ENCODE peak calls at places on chromosome 13, in four cellular contexts. T, P, C and Q are unnamed samples.

GRCh38 chr13:50599046-50599445 is 244.4 kb downstream of the DLEU7 start:
- DNase-seq in C (no peak), P (no peak), T (no peak), Q (no peak)

GRCh38 chr13:62019858-62020257 is 604.2 kb upstream of the PCDH20 start:
- DNase-seq in T (no peak), P (no peak), C (no peak), Q (no peak)

GRCh38 chr13:112056739-112057433 is 10.1 kb upstream of the SOX1 start:
- DNase-seq in T (no peak), P (no peak), C (no peak), Q (no peak)

GRCh38 chr13:33017410-33017929 is 1.2 kb downstream of the KL start:
- DNase-seq in T (peak; percentile 85), P (no peak), C (peak; percentile 7), Q (peak; percentile 77)

GRCh38 chr13:97212540-97213146 is 9.5 kb upstream of the MBNL2 start:
- DNase-seq in C (no peak), T (peak; percentile 44), P (no peak), Q (peak; percentile 24)

GRCh38 chr13:105611424-105611823 is 924.0 kb downstream of the EFNB2 start:
- DNase-seq in T (peak; percentile 10), P (peak; percentile 16), C (no peak), Q (no peak)

GRCh38 chr13:41544824-41545707 is 87.7 kb downstream of the RGCC start:
- DNase-seq in T (no peak), C (no peak), P (peak; percentile 59), Q (peak; percentile 76)

GRCh38 chr13:75402787-75403186 is 79.2 kb downstream of the TBC1D4 start:
- DNase-seq in T (peak; percentile 17), P (no peak), C (no peak), Q (no peak)

GRCh38 chr13:73262862-73263627 is 204.2 kb downstream of the KLF5 start:
- DNase-seq in C (no peak), T (no peak), P (no peak), Q (no peak)

GRCh38 chr13:27283906-27284523 is 13.4 kb downstream of the RASL11A start:
- DNase-seq in P (peak; percentile 32), C (no peak), T (peak; percentile 41), Q (peak; percentile 55)

GRCh38 chr13:75486146-75486545 is 4.2 kb upstream of the TBC1D4 start:
- DNase-seq in T (no peak), C (no peak), P (no peak), Q (peak; percentile 62)

GRCh38 chr13:75901509-75901908 is 265.4 kb downstream of the LMO7 start:
- DNase-seq in C (no peak), P (no peak), T (no peak), Q (no peak)

GRCh38 chr13:38180100-38180499 is 169.6 kb upstream of the UFM1 start:
- DNase-seq in T (no peak), C (no peak), P (no peak), Q (no peak)

GRCh38 chr13:61277877-61278276 is 137.8 kb downstream of the PCDH20 start:
- DNase-seq in P (no peak), T (no peak), C (no peak), Q (no peak)

GRCh38 chr13:107035778-107036177 is 467.8 kb upstream of the ARGLU1 start:
- DNase-seq in C (no peak), P (no peak), T (no peak), Q (no peak)

GRCh38 chr13:24745516-24745860 is 18.5 kb upstream of the RNF17 start:
- DNase-seq in C (no peak), P (no peak), T (no peak), Q (no peak)

GRCh38 chr13:45292176-45292575 is 48.8 kb downstream of the TPT1 start:
- DNase-seq in T (no peak), C (no peak), P (peak; percentile 21), Q (peak; percentile 92)

GRCh38 chr13:113074876-113075275 is 30.7 kb upstream of the F7 start:
- DNase-seq in T (no peak), P (no peak), C (no peak), Q (no peak)

GRCh38 chr13:45821861-45822260 is 29.7 kb downstream of the SIAH3 start:
- DNase-seq in C (no peak), P (no peak), T (no peak), Q (no peak)

GRCh38 chr13:112113851-112114250 is 46.9 kb downstream of the SOX1 start:
- DNase-seq in C (no peak), T (no peak), P (no peak), Q (no peak)

GRCh38 chr13:52411629-52412028 is 5.7 kb upstream of the THSD1 start:
- DNase-seq in C (no peak), P (no peak), T (peak; percentile 88), Q (no peak)

GRCh38 chr13:101916108-101916757 is 463.8 kb downstream of the ITGBL1 start:
- DNase-seq in P (peak; percentile 54), T (no peak), C (no peak), Q (no peak)

GRCh38 chr13:46962286-46962941 is 65.6 kb upstream of the HTR2A start:
- DNase-seq in C (no peak), P (peak; percentile 9), T (peak; percentile 14), Q (no peak)

GRCh38 chr13:55410398-55411330 is 1730.1 kb upstream of the PRR20A start:
- DNase-seq in C (no peak), P (no peak), T (no peak), Q (no peak)

GRCh38 chr13:94181461-94182107 is 297.9 kb downstream of the DCT start:
- DNase-seq in C (no peak), T (no peak), P (no peak), Q (no peak)

GRCh38 chr13:100825551-100825950 is 151.0 kb upstream of the TMTC4 start:
- DNase-seq in T (no peak), C (no peak), P (no peak), Q (no peak)

GRCh38 chr13:96052655-96053002 is 572 bp downstream of the UGGT2 start:
- DNase-seq in C (no peak), P (peak; percentile 32), T (peak; percentile 59), Q (peak; percentile 62)

GRCh38 chr13:114162533-114162922 is 16.5 kb upstream of the CFAP97D2 start:
- DNase-seq in C (no peak), T (no peak), P (no peak), Q (no peak)

GRCh38 chr13:110445183-110445582 is 116.3 kb downstream of the RAB20 start:
- DNase-seq in P (no peak), C (no peak), T (no peak), Q (no peak)

GRCh38 chr13:29067306-29067945 is 247.3 kb downstream of the MTUS2 start:
- DNase-seq in T (no peak), P (no peak), C (no peak), Q (no peak)

GRCh38 chr13:90237852-90238251 is 1109.6 kb upstream of the MIR17HG start:
- DNase-seq in P (no peak), C (no peak), T (no peak), Q (no peak)

GRCh38 chr13:32381539-32381938 is 46.4 kb downstream of the N4BP2L1 start:
- DNase-seq in C (no peak), P (no peak), T (peak; percentile 8), Q (peak; percentile 5)

GRCh38 chr13:79901336-79901735 is 420.4 kb downstream of the NDFIP2 start:
- DNase-seq in T (no peak), C (no peak), P (peak; percentile 33), Q (no peak)

GRCh38 chr13:94419304-94419943 is 60.1 kb downstream of the DCT start:
- DNase-seq in P (peak; percentile 35), C (peak; percentile 9), T (no peak), Q (no peak)